ENCODE peak calls at places on chromosome 4, in seven cellular contexts. G is NCI-H510A treated with DMSO at 0.1 percent for 48 hours, E is natural killer cell, D is lung, K is non-pigmented ciliary epithelial cell, U is body of pancreas, B is GM20000. N is an unnamed sample.

GRCh38 chr4:1713003-1713397 is 881 bp upstream of the SLBP start:
- DNase-seq in E (no peak), U (no peak), G (no peak), D (no peak), K (no peak), B (no peak), N (no peak)

GRCh38 chr4:138677212-138677611 is 338.4 kb upstream of the NOCT start:
- DNase-seq in G (no peak), B (no peak), E (no peak), D (no peak), U (no peak), K (no peak), N (no peak)

GRCh38 chr4:149161247-149161646 is 654.4 kb downstream of the IQCM start:
- DNase-seq in B (no peak), K (no peak), G (no peak), D (no peak), E (no peak), U (no peak), N (no peak)

GRCh38 chr4:111228874-111229273 is 606.0 kb upstream of the PITX2 start:
- DNase-seq in E (no peak), G (no peak), D (no peak), U (no peak), B (no peak), K (peak), N (no peak)

GRCh38 chr4:158858410-158859189 is 89.8 kb downstream of the FNIP2 start:
- DNase-seq in B (no peak), D (no peak), U (no peak), K (no peak), E (no peak), G (no peak), N (no peak)

GRCh38 chr4:8616831-8617230 is 24.3 kb downstream of the CPZ start:
- DNase-seq in D (no peak), E (no peak), U (no peak), G (no peak), B (no peak), K (no peak), N (no peak)

GRCh38 chr4:141027421-141027820 is 105.8 kb downstream of the RNF150 start:
- DNase-seq in E (no peak), B (no peak), U (no peak), K (no peak), D (peak), G (peak), N (no peak)

GRCh38 chr4:113899260-113900177 is 79.9 kb downstream of the ARSJ start:
- DNase-seq in D (no peak), U (no peak), B (peak), G (no peak), K (no peak), E (no peak), N (no peak)

GRCh38 chr4:141117935-141118334 is 15.3 kb downstream of the RNF150 start:
- DNase-seq in E (no peak), G (no peak), K (no peak), D (no peak), B (no peak), U (no peak), N (no peak)

GRCh38 chr4:87982446-87982845 is 6.9 kb downstream of the SPP1 start:
- DNase-seq in U (no peak), G (no peak), D (no peak), E (no peak), K (no peak), B (no peak), N (no peak)

GRCh38 chr4:113555868-113556267 is 205.7 kb downstream of the CAMK2D start:
- DNase-seq in D (peak), G (no peak), E (no peak), U (no peak), K (no peak), B (no peak), N (no peak)

GRCh38 chr4:77434299-77435092 is 171.1 kb upstream of the CXCL13 start:
- DNase-seq in K (no peak), G (no peak), B (no peak), U (peak), E (no peak), D (no peak), N (no peak)

GRCh38 chr4:89753601-89754066 is 83.3 kb downstream of the SNCA start:
- DNase-seq in G (no peak), D (no peak), U (no peak), K (peak), B (no peak), E (no peak), N (no peak)

GRCh38 chr4:87093443-87094123 is 126.8 kb downstream of the KLHL8 start:
- DNase-seq in K (no peak), E (no peak), D (no peak), B (peak), U (peak), G (peak), N (no peak)

GRCh38 chr4:105895324-105895608 is at the start of gene NPNT:
- DNase-seq in E (no peak), K (no peak), B (peak), D (peak), G (peak), U (peak), N (no peak)

GRCh38 chr4:128393111-128393704 is 105.6 kb upstream of the PGRMC2 start:
- DNase-seq in G (peak), K (no peak), D (no peak), B (peak), E (no peak), U (no peak), N (no peak)

GRCh38 chr4:127124919-127125318 is 507.8 kb upstream of the INTU start:
- DNase-seq in K (no peak), B (no peak), E (no peak), D (no peak), G (no peak), U (no peak), N (no peak)

GRCh38 chr4:764405-765169 is 59.0 kb downstream of the PCGF3 start:
- DNase-seq in G (no peak), E (no peak), B (no peak), K (no peak), D (no peak), U (no peak), N (no peak)

GRCh38 chr4:143443728-143444127 is 69.8 kb upstream of the SMARCA5 start:
- DNase-seq in E (no peak), K (no peak), U (no peak), G (no peak), B (no peak), D (no peak), N (no peak)

GRCh38 chr4:5824227-5824626 is 68.7 kb downstream of the CRMP1 start:
- DNase-seq in D (no peak), E (no peak), B (no peak), U (no peak), K (no peak), G (no peak), N (no peak)

GRCh38 chr4:33160126-33160525 is 2440.0 kb downstream of the PCDH7 start:
- DNase-seq in G (no peak), K (no peak), B (no peak), D (no peak), E (no peak), U (no peak), N (no peak)

GRCh38 chr4:6056976-6057766 is 38.9 kb upstream of the C4orf50 start:
- DNase-seq in D (no peak), G (no peak), U (no peak), E (no peak), K (no peak), B (no peak), N (no peak)

GRCh38 chr4:121934635-121935034 is 17.2 kb downstream of the TRPC3 start:
- DNase-seq in U (no peak), E (no peak), K (no peak), D (no peak), B (no peak), G (no peak), N (no peak)